ENCODE peak calls at places on chromosomes 13 and 19, in six cellular contexts. B is thoracic aorta, I is lower lobe of right lung, E is IMR-90, S is psoas muscle, Y is kidney epithelial cell. J is an unnamed sample.

GRCh38 chr13:29677627-29678026 is 82.1 kb upstream of the SLC7A1 start:
- DNase-seq in B (no peak), I (no peak), E (no peak), S (no peak), Y (no peak), J (no peak)

GRCh38 chr13:96075953-96076543 is 13.9 kb upstream of the HS6ST3 start:
- DNase-seq in B (no peak), I (no peak), E (peak; percentile 23), S (no peak), Y (no peak), J (no peak)

GRCh38 chr13:113491418-113491883 is 940 bp upstream of the DCUN1D2 start:
- DNase-seq in B (no peak), I (peak; percentile 60), E (peak; percentile 14), S (peak; percentile 49), Y (no peak), J (no peak)

GRCh38 chr13:21039097-21039800 is 22.1 kb downstream of the LATS2 start:
- DNase-seq in B (no peak), I (no peak), E (no peak), S (no peak), Y (no peak), J (no peak)

GRCh38 chr13:60111726-60112125 is 52.0 kb downstream of the DIAPH3 start:
- DNase-seq in B (no peak), I (no peak), E (peak; percentile 43), S (no peak), Y (no peak), J (no peak)

GRCh38 chr19:5903054-5903501 is 512 bp downstream of the NDUFA11 start:
- DNase-seq in B (no peak), I (no peak), E (peak; percentile 49), S (no peak), Y (no peak), J (no peak)

GRCh38 chr13:95209109-95209508 is 92.1 kb downstream of the ABCC4 start:
- DNase-seq in B (no peak), I (no peak), E (no peak), S (no peak), Y (no peak), J (no peak)

GRCh38 chr13:113526466-113527220 is 36.1 kb upstream of the DCUN1D2 start:
- DNase-seq in B (no peak), I (no peak), E (no peak), S (no peak), Y (no peak), J (no peak)

GRCh38 chr13:98188544-98189166 is 11.6 kb upstream of the RNF113B start:
- DNase-seq in B (no peak), I (no peak), E (no peak), S (no peak), Y (no peak), J (no peak)

GRCh38 chr13:60134376-60134775 is 29.4 kb downstream of the DIAPH3 start:
- DNase-seq in B (no peak), I (no peak), E (no peak), S (no peak), Y (no peak), J (no peak)

GRCh38 chr19:35162471-35163326 is 8.2 kb downstream of the FXYD5 start:
- DNase-seq in B (no peak), I (no peak), E (no peak), S (no peak), Y (no peak), J (no peak)

GRCh38 chr19:55454787-55455243 is 6.6 kb downstream of the ISOC2 start:
- DNase-seq in B (no peak), I (no peak), E (peak; percentile 22), S (no peak), Y (no peak), J (peak; percentile 75)

GRCh38 chr19:19032420-19033175 is 719 bp downstream of the SUGP2 start:
- DNase-seq in B (peak; percentile 86), I (peak; percentile 89), E (peak; percentile 95), S (peak; percentile 91), Y (peak; percentile 68), J (peak; percentile 95)
- TF ChIP-seq CTCF in B (no peak), I (no peak), E (no peak), S (no peak), Y (no peak), J (no peak)

GRCh38 chr19:40236026-40236355 is 9.5 kb upstream of the CCNP start:
- DNase-seq in B (no peak), I (no peak), E (no peak), S (no peak), Y (no peak), J (no peak)

GRCh38 chr19:40234429-40235237 is 8.1 kb upstream of the CCNP start:
- DNase-seq in B (no peak), I (peak; percentile 34), E (no peak), S (no peak), Y (no peak), J (no peak)

GRCh38 chr19:40233811-40234389 is 7.4 kb upstream of the CCNP start:
- DNase-seq in B (no peak), I (no peak), E (no peak), S (no peak), Y (no peak), J (no peak)

GRCh38 chr19:40236366-40236765 is 9.9 kb upstream of the CCNP start:
- DNase-seq in B (no peak), I (peak; percentile 9), E (no peak), S (no peak), Y (no peak), J (no peak)

DNA sequence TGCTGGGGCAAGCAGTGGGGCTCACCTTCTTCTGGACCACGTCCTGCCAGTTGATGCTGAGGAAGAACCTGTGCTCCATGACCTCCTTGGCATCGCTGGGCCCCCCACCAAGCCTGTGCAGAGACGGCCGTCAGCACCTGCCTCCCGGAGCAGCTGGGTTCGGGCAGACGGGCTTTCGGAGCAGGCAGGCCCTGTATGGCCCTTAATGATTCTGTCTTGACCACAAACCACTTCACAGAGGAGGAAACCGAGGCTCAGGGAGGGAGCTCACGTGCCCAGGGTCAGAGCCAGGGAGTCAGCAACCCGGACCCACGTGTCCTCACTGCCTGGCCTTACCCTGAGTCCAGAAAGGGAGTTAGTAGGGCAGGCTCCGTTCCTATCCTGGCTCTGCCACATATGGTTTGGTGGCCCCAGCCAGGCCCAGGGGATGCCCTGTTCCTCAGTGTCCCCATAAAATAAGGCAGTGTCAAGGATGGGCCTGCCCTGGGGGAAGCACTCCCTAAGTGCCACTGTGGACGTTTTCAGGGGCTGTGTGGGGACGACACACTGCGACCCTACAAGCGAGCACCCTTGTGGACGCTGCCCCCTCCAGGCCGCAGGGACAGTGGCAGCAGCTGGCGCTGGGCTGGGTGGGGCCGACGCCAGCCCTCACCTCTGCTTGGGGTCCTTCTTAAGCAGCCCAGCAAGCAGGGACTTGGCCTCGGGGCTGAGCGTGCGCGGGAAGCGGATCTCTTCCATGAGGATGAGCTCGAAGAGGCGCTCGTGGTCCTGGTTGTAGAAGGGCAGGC is 8.9 kb upstream of the CCNP start:
- DNase-seq in B (no peak), I (peak; percentile 41), E (no peak), S (no peak), Y (no peak), J (no peak)
- TF ChIP-seq CTCF in B (no peak), I (no peak), E (peak; percentile 25), S (no peak), Y (peak; percentile 25), J (no peak)

GRCh38 chr13:109567315-109567714 is 219.1 kb downstream of the IRS2 start:
- DNase-seq in B (no peak), I (no peak), E (no peak), S (no peak), Y (no peak), J (no peak)
- TF ChIP-seq CTCF in B (no peak), I (no peak), E (peak; percentile 34), S (no peak), Y (no peak), J (no peak)

GRCh38 chr19:30047355-30047895 is 105.4 kb downstream of the URI1 start:
- DNase-seq in B (no peak), I (no peak), E (no peak), S (no peak), Y (no peak), J (no peak)

GRCh38 chr19:30049226-30049625 is 107.2 kb downstream of the URI1 start:
- DNase-seq in B (no peak), I (no peak), E (no peak), S (no peak), Y (no peak), J (no peak)

GRCh38 chr19:30044273-30045259 is 102.5 kb downstream of the URI1 start:
- DNase-seq in B (no peak), I (no peak), E (no peak), S (no peak), Y (no peak), J (no peak)

GRCh38 chr19:30049844-30050667 is 108.0 kb downstream of the URI1 start:
- DNase-seq in B (no peak), I (no peak), E (no peak), S (no peak), Y (no peak), J (no peak)

GRCh38 chr19:30046522-30046921 is 104.5 kb downstream of the URI1 start:
- DNase-seq in B (no peak), I (no peak), E (peak; percentile 1), S (no peak), Y (no peak), J (no peak)
- TF ChIP-seq CTCF in B (no peak), I (peak; percentile 31), E (peak; percentile 36), S (no peak), Y (peak; percentile 64), J (peak; percentile 45)

J was measured in GM13976.